ENCODE peak calls at places on chromosomes 12 and 14, in nine cellular contexts. U is fibroblast of the conjunctiva; S is fibroblast of mammary gland; F is myocyte; E is ovary; L is activated CD8-positive, alpha-beta memory T cell treated with anti-CD3 and anti-CD28 coated beads for 24 hours; B is astrocyte of the spinal cord; N is stimulated activated CD4-positive, alpha-beta T cell treated with anti-CD3 and anti-CD28 coated beads, Interleukin-4, amount 100 ng/mL, for 48 hours; Q is K562. R is an unnamed sample.

GRCh38 chr14:101367421-101368261 is 193.7 kb upstream of the DIO3 start:
- DNase-seq in U (no peak), S (no peak), F (no peak), E (no peak), L (no peak), B (no peak), N (no peak), Q (no peak), R (no peak)

GRCh38 chr12:11500222-11500860 is 105.0 kb upstream of the PRB2 start:
- DNase-seq in U (peak), S (peak), F (peak), E (peak), L (peak), B (peak), N (peak), Q (peak), R (peak)

GRCh38 chr12:46891306-46891705 is 65.5 kb upstream of the SLC38A4 start:
- DNase-seq in U (no peak), S (peak), F (peak), E (no peak), L (no peak), B (peak), N (no peak), Q (no peak), R (no peak)

GRCh38 chr12:70756791-70757190 is 119.6 kb upstream of the PTPRB start:
- DNase-seq in U (no peak), S (no peak), F (no peak), E (no peak), L (no peak), B (no peak), N (no peak), Q (no peak), R (no peak)

GRCh38 chr14:68408680-68409079 is 384.2 kb downstream of the ZFP36L1 start:
- DNase-seq in U (no peak), S (peak), F (peak), E (no peak), L (no peak), B (no peak), N (no peak), Q (no peak), R (no peak)

GRCh38 chr12:109736552-109737108 is 23.0 kb downstream of the FAM222A start:
- DNase-seq in U (peak), S (peak), F (peak), E (peak), L (peak), B (peak), N (no peak), Q (peak), R (peak)

GRCh38 chr14:67461341-67461985 is 27.1 kb downstream of the TMEM229B start:
- DNase-seq in U (no peak), S (peak), F (peak), E (no peak), L (no peak), B (no peak), N (no peak), Q (no peak), R (no peak)

GRCh38 chr12:29253916-29254625 is 105.0 kb downstream of the FAR2 start:
- DNase-seq in U (no peak), S (peak), F (no peak), E (no peak), L (no peak), B (no peak), N (no peak), Q (no peak), R (no peak)

GRCh38 chr14:96095581-96096476 is 56.7 kb downstream of the C14orf132 start:
- DNase-seq in U (peak), S (peak), F (peak), E (no peak), L (no peak), B (peak), N (no peak), Q (no peak), R (peak)

GRCh38 chr12:132852496-132852895 is 23.8 kb upstream of the GOLGA3 start:
- DNase-seq in U (no peak), S (no peak), F (no peak), E (no peak), L (no peak), B (no peak), N (no peak), Q (no peak), R (no peak)

GRCh38 chr14:91078095-91078737 is 17.8 kb upstream of the RPS6KA5 start:
- DNase-seq in U (no peak), S (no peak), F (no peak), E (no peak), L (peak), B (no peak), N (peak), Q (no peak), R (no peak)

GRCh38 chr12:58487280-58488141 is 432.8 kb downstream of the LRIG3 start:
- DNase-seq in U (no peak), S (peak), F (peak), E (no peak), L (no peak), B (peak), N (no peak), Q (no peak), R (no peak)

GRCh38 chr12:9760699-9761406 is at the start of gene CD69:
- DNase-seq in U (no peak), S (no peak), F (no peak), E (no peak), L (peak), B (no peak), N (peak), Q (peak), R (no peak)

GRCh38 chr12:47219243-47219642 is 139.5 kb upstream of the AMIGO2 start:
- DNase-seq in U (no peak), S (peak), F (no peak), E (no peak), L (no peak), B (peak), N (no peak), Q (no peak), R (peak)